ENCODE peak calls at places on chromosomes 4 and X, in six cellular contexts. B is GM20000, Y is suprapubic skin, V is GM06990, L is NCI-H1092 treated with DMSO at 0.1 percent for 48 hours, G is nucleus accumbens. R is an unnamed sample.
A peak's percentile ranks its signal among the peaks of the same experiment; 100 is the strongest.

GRCh38 chr4:1216869-1217294 is 32.0 kb downstream of the CTBP1 start:
- DNase-seq in B (peak; percentile 73), Y (no peak), V (peak; percentile 65), L (no peak), G (no peak), R (peak; percentile 62)

GRCh38 chrX:18895157-18895952 is 88.6 kb downstream of the PHKA2 start:
- DNase-seq in B (no peak), Y (no peak), V (no peak), L (no peak), G (no peak), R (no peak)

GRCh38 chr4:21699437-21699836 is 249.1 kb downstream of the KCNIP4 start:
- DNase-seq in B (no peak), Y (no peak), V (no peak), L (no peak), G (no peak), R (no peak)

GRCh38 chr4:124807421-124807820 is 94.9 kb upstream of the ANKRD50 start:
- DNase-seq in B (no peak), Y (no peak), V (no peak), L (no peak), G (no peak), R (no peak)

GRCh38 chrX:24789047-24789446 is 95.3 kb downstream of the POLA1 start:
- DNase-seq in B (no peak), Y (no peak), V (no peak), L (no peak), G (no peak), R (no peak)

GRCh38 chr4:113561092-113561491 is 200.4 kb downstream of the CAMK2D start:
- DNase-seq in B (no peak), Y (no peak), V (no peak), L (no peak), G (no peak), R (no peak)

GRCh38 chr4:26081795-26082498 is 167.9 kb downstream of the SMIM20 start:
- DNase-seq in B (no peak), Y (no peak), V (no peak), L (peak; percentile 78), G (no peak), R (no peak)

GRCh38 chrX:33149085-33149484 is 62.3 kb downstream of the DMD start:
- DNase-seq in B (no peak), Y (no peak), V (no peak), L (no peak), G (no peak), R (no peak)

GRCh38 chr4:25779021-25779420 is 83.8 kb downstream of the SEL1L3 start:
- DNase-seq in B (no peak), Y (no peak), V (no peak), L (no peak), G (no peak), R (no peak)

R was measured in effector memory CD8-positive, alpha-beta T cell.